ENCODE peak calls at places on chromosomes 11 and 22, in four cellular contexts. I is HEK293T, D is T-helper 1 cell, W is NCI-H1105 treated with DMSO at 0.1 percent for 48 hours. B is an unnamed sample.

GRCh38 chr22:20228055-20228938 is 39.8 kb downstream of the RTN4R start:
- DNase-seq in D (no peak), I (no peak), W (no peak), B (no peak)

GRCh38 chr22:47695176-47695575 is 932.7 kb downstream of the TBC1D22A start:
- DNase-seq in I (no peak), D (no peak), W (no peak), B (no peak)

GRCh38 chr22:27420817-27421361 is 380.7 kb downstream of the MN1 start:
- DNase-seq in I (no peak), W (peak), D (no peak), B (no peak)

GRCh38 chr11:68411501-68411991 is 49.0 kb upstream of the PPP6R3 start:
- DNase-seq in D (no peak), W (no peak), I (no peak), B (no peak)

GRCh38 chr22:46843691-46844297 is 81.3 kb downstream of the TBC1D22A start:
- DNase-seq in W (no peak), D (no peak), I (no peak), B (no peak)

GRCh38 chr11:84398017-84398626 is 1112.0 kb upstream of the CCDC90B start:
- DNase-seq in W (peak), I (peak), D (no peak), B (no peak)

GRCh38 chr11:59267196-59267595 is 54.5 kb upstream of the MPEG1 start:
- DNase-seq in D (no peak), W (no peak), I (no peak), B (no peak)

GRCh38 chr11:103529217-103529684 is 420.0 kb downstream of the DYNC2H1 start:
- DNase-seq in D (no peak), I (no peak), W (no peak), B (no peak)

GRCh38 chr11:32421992-32422391 is 13.3 kb downstream of the WT1 start:
- DNase-seq in D (no peak), W (no peak), I (no peak), B (no peak)

GRCh38 chr11:105224859-105225258 is 85.3 kb upstream of the CARD18 start:
- DNase-seq in W (no peak), I (no peak), D (no peak), B (no peak)

GRCh38 chr11:113904379-113905101 is at the start of gene HTR3B:
- DNase-seq in W (no peak), D (no peak), I (no peak), B (no peak)

GRCh38 chr11:2186669-2187266 is 15.2 kb upstream of the TH start:
- DNase-seq in I (peak), D (peak), W (peak), B (no peak)

GRCh38 chr22:29933619-29934018 is 50.6 kb downstream of the MTMR3 start:
- DNase-seq in W (no peak), D (no peak), I (no peak), B (no peak)

GRCh38 chr22:43085658-43086606 is 3.3 kb downstream of the TTLL1 start:
- DNase-seq in D (no peak), I (no peak), W (no peak), B (no peak)

GRCh38 chr22:33188316-33188715 is 130.1 kb upstream of the SYN3 start:
- DNase-seq in W (no peak), I (no peak), D (no peak), B (no peak)

GRCh38 chr11:124115782-124116616 is 749 bp downstream of the VWA5A start:
- DNase-seq in W (no peak), D (no peak), I (no peak), B (peak)

GRCh38 chr11:27861706-27862430 is 161.6 kb upstream of the BDNF start:
- DNase-seq in D (no peak), I (no peak), W (no peak), B (no peak)

GRCh38 chr11:2709429-2709828 is 9.6 kb upstream of the KCNQ1OT1 start:
- DNase-seq in W (no peak), I (no peak), D (no peak), B (no peak)

GRCh38 chr11:68806931-68807844 is 34.5 kb downstream of the CPT1A start:
- DNase-seq in D (no peak), I (no peak), W (no peak), B (no peak)

GRCh38 chr11:35357893-35358292 is 61.5 kb downstream of the SLC1A2 start:
- DNase-seq in I (no peak), D (no peak), W (no peak), B (no peak)

B was measured in iPS DF 6.9.